ENCODE peak calls at places on chromosome 18, in six cellular contexts. M is GM12865; X is coronary artery; A is effector memory CD8-positive, alpha-beta T cell; B is progenitor cell of endocrine pancreas; V is activated CD4-positive, CD25-positive, alpha-beta regulatory T cell treated with anti-CD3 and anti-CD28 coated beads, Interleukin-2, amount 50 U/mL, for 72 hours. G is an unnamed sample.

GRCh38 chr18:13217466-13217961 is 1.0 kb upstream of the LDLRAD4 start:
- DNase-seq in M (peak; percentile 36), X (peak; percentile 84), A (peak; percentile 28), B (peak; percentile 41), V (peak; percentile 68), G (no peak)

GRCh38 chr18:3596324-3597158 is 146.6 kb downstream of the TGIF1 start:
- DNase-seq in M (peak; percentile 81), X (no peak), A (peak; percentile 40), B (no peak), V (peak; percentile 61), G (no peak)

GRCh38 chr18:10086458-10086857 is 172.6 kb downstream of the VAPA start:
- DNase-seq in M (no peak), X (no peak), A (no peak), B (no peak), V (no peak), G (no peak)

GRCh38 chr18:32910694-32911296 is 138.0 kb upstream of the KLHL14 start:
- DNase-seq in M (no peak), X (no peak), A (no peak), B (no peak), V (no peak), G (no peak)

GRCh38 chr18:26654173-26655009 is 106.0 kb upstream of the KCTD1 start:
- DNase-seq in M (no peak), X (no peak), A (no peak), B (no peak), V (no peak), G (no peak)

GRCh38 chr18:60892441-60892840 is 440.8 kb upstream of the CDH20 start:
- DNase-seq in M (no peak), X (no peak), A (no peak), B (no peak), V (no peak), G (no peak)

GRCh38 chr18:36526611-36527010 is 229.1 kb downstream of the FHOD3 start:
- DNase-seq in M (no peak), X (no peak), A (no peak), B (no peak), V (no peak), G (no peak)

GRCh38 chr18:76977108-76977621 is 154.8 kb downstream of the ZNF236 start:
- DNase-seq in M (no peak), X (peak; percentile 61), A (no peak), B (no peak), V (no peak), G (no peak)

GRCh38 chr18:27062802-27063201 is 122.3 kb downstream of the CHST9 start:
- DNase-seq in M (no peak), X (no peak), A (no peak), B (no peak), V (no peak), G (no peak)

GRCh38 chr18:6961331-6961730 is 156.3 kb downstream of the LAMA1 start:
- DNase-seq in M (no peak), X (no peak), A (no peak), B (no peak), V (no peak), G (no peak)

GRCh38 chr18:73663581-73663980 is 484.1 kb downstream of the FBXO15 start:
- DNase-seq in M (no peak), X (no peak), A (no peak), B (no peak), V (no peak), G (no peak)

GRCh38 chr18:79679552-79680099 is at the start of gene CTDP1:
- DNase-seq in M (peak; percentile 96), X (peak; percentile 94), A (peak; percentile 84), B (peak; percentile 68), V (peak; percentile 89), G (peak; percentile 81)

GRCh38 chr18:23191952-23192662 is 56.8 kb downstream of the CABLES1 start:
- DNase-seq in M (peak; percentile 28), X (no peak), A (no peak), B (no peak), V (no peak), G (no peak)